ENCODE peak calls at places on chromosomes 4 and X, in four cellular contexts. H is foreskin fibroblast; G is activated CD4-positive, alpha-beta T cell treated with anti-CD3 and anti-CD28 coated beads for 1 hour; Y is ACHN. T is an unnamed sample.

GRCh38 chrX:2898861-2899512 is 30.2 kb downstream of the ARSD start:
- DNase-seq in H (no peak), G (no peak), Y (no peak), T (no peak)

GRCh38 chr4:122759639-122760310 is 27.3 kb downstream of the BBS12 start:
- DNase-seq in H (no peak), G (no peak), Y (peak; percentile 47), T (no peak)

GRCh38 chrX:103710609-103711008 is at the start of gene TMEM31:
- DNase-seq in H (no peak), G (no peak), Y (no peak), T (no peak)

GRCh38 chr4:102438873-102439614 is 62.1 kb upstream of the NFKB1 start:
- DNase-seq in H (peak; percentile 85), G (no peak), Y (no peak), T (peak; percentile 17)

GRCh38 chrX:45001038-45001437 is 128.1 kb downstream of the KDM6A start:
- DNase-seq in H (no peak), G (no peak), Y (no peak), T (no peak)

GRCh38 chr4:151939670-151940069 is 178.9 kb upstream of the GATB start:
- DNase-seq in H (no peak), G (no peak), Y (no peak), T (no peak)

GRCh38 chr4:2330119-2331042 is 68.5 kb upstream of the MXD4 start:
- DNase-seq in H (peak; percentile 85), G (no peak), Y (no peak), T (peak; percentile 90)

GRCh38 chr4:1208266-1208961 is 36.0 kb upstream of the SPON2 start:
- DNase-seq in H (no peak), G (no peak), Y (no peak), T (no peak)

GRCh38 chrX:123169247-123169901 is 14.7 kb upstream of the GRIA3 start:
- DNase-seq in H (no peak), G (no peak), Y (peak; percentile 60), T (peak; percentile 94)

GRCh38 chrX:132127748-132128147 is at the start of gene FRMD7:
- DNase-seq in H (no peak), G (no peak), Y (no peak), T (no peak)

GRCh38 chr4:8090312-8090711 is 68.3 kb downstream of the ABLIM2 start:
- DNase-seq in H (no peak), G (no peak), Y (no peak), T (peak; percentile 17)

GRCh38 chr4:6047130-6047673 is 29.0 kb upstream of the C4orf50 start:
- DNase-seq in H (no peak), G (no peak), Y (no peak), T (no peak)

GRCh38 chr4:186621959-186622553 is 66.7 kb upstream of the MTNR1A start:
- DNase-seq in H (peak; percentile 68), G (no peak), Y (peak; percentile 67), T (no peak)

GRCh38 chrX:3191821-3192220 is 150.6 kb downstream of the ARSF start:
- DNase-seq in H (no peak), G (no peak), Y (no peak), T (no peak)

GRCh38 chrX:76159453-76159852 is 13.4 kb upstream of the PBDC1 start:
- DNase-seq in H (no peak), G (no peak), Y (no peak), T (no peak)

GRCh38 chrX:113001836-113002235 is 161.2 kb upstream of the AMOT start:
- DNase-seq in H (no peak), G (no peak), Y (no peak), T (no peak)

GRCh38 chr4:66169341-66169740 is 499.1 kb upstream of the EPHA5 start:
- DNase-seq in H (no peak), G (no peak), Y (peak; percentile 16), T (no peak)

GRCh38 chrX:54529559-54530357 is at the start of gene GNL3L:
- DNase-seq in H (peak; percentile 77), G (peak; percentile 74), Y (peak; percentile 71), T (peak; percentile 71)

GRCh38 chr4:48093949-48094550 is 40.0 kb downstream of the TXK start:
- DNase-seq in H (peak; percentile 43), G (no peak), Y (peak; percentile 49), T (peak; percentile 78)

GRCh38 chrX:101357166-101357795 is 8.7 kb upstream of the TIMM8A start:
- DNase-seq in H (no peak), G (no peak), Y (peak; percentile 2), T (no peak)

GRCh38 chr4:89549907-89550306 is 242.3 kb upstream of the GPRIN3 start:
- DNase-seq in H (peak; percentile 68), G (no peak), Y (no peak), T (no peak)

GRCh38 chrX:148268646-148269045 is 231.8 kb upstream of the AFF2 start:
- DNase-seq in H (no peak), G (no peak), Y (no peak), T (no peak)

GRCh38 chr4:67465763-67466052 is 79.6 kb downstream of the CENPC start:
- DNase-seq in H (no peak), G (no peak), Y (no peak), T (no peak)

GRCh38 chr4:173174184-173175156 is 5.9 kb downstream of the GALNT7 start:
- DNase-seq in H (no peak), G (no peak), Y (no peak), T (no peak)

GRCh38 chr4:165248102-165248501 is 40.7 kb downstream of the KLHL2 start:
- DNase-seq in H (no peak), G (no peak), Y (no peak), T (no peak)

GRCh38 chr4:8780086-8780485 is 91.6 kb downstream of the HMX1 start:
- DNase-seq in H (no peak), G (no peak), Y (no peak), T (no peak)

GRCh38 chrX:154370882-154371770 is 3.3 kb downstream of the FLNA start:
- DNase-seq in H (peak; percentile 93), G (peak; percentile 88), Y (peak; percentile 86), T (peak; percentile 88)

GRCh38 chr4:74374561-74375327 is 9.8 kb downstream of the EREG start:
- DNase-seq in H (peak; percentile 96), G (no peak), Y (peak; percentile 50), T (peak; percentile 95)

GRCh38 chr4:144371479-144371878 is 231.0 kb upstream of the GYPA start:
- DNase-seq in H (no peak), G (no peak), Y (no peak), T (no peak)

GRCh38 chr4:106671711-106672110 is 303.1 kb upstream of the GIMD1 start:
- DNase-seq in H (peak; percentile 38), G (no peak), Y (no peak), T (no peak)

GRCh38 chrX:74613350-74614192 is 853 bp downstream of the RLIM start:
- DNase-seq in H (no peak), G (no peak), Y (peak; percentile 31), T (peak; percentile 25)

GRCh38 chrX:69024931-69025330 is 140.3 kb downstream of the PJA1 start:
- DNase-seq in H (no peak), G (no peak), Y (no peak), T (no peak)

T was measured in RCC 7860.